ENCODE peak calls at places on chromosomes 4 and X, in nine cellular contexts. I, F, G, S, Z, Q, Y, X and C are unnamed samples.
A peak's percentile ranks its signal among the peaks of the same experiment; 100 is the strongest.

GRCh38 chr4:153233761-153234371 is 29.6 kb downstream of the TRIM2 start:
- DNase-seq in I (peak; percentile 33), F (no peak), G (no peak), S (no peak), Z (no peak), Q (no peak), Y (peak; percentile 81), X (no peak), C (no peak)

GRCh38 chr4:14151099-14151498 is 523.6 kb upstream of the BOD1L1 start:
- DNase-seq in I (no peak), F (no peak), G (no peak), S (no peak), Z (no peak), Q (no peak), Y (no peak), X (no peak), C (no peak)

GRCh38 chrX:54920610-54921426 is at the start of gene TRO:
- DNase-seq in I (peak; percentile 58), F (no peak), G (no peak), S (no peak), Z (no peak), Q (no peak), Y (no peak), X (no peak), C (no peak)

GRCh38 chrX:148080593-148080992 is 99.5 kb downstream of the FMR1NB start:
- DNase-seq in I (no peak), F (no peak), G (no peak), S (no peak), Z (no peak), Q (no peak), Y (no peak), X (no peak), C (no peak)

GRCh38 chr4:38154681-38155588 is 194.7 kb downstream of the PTTG2 start:
- DNase-seq in I (no peak), F (no peak), G (no peak), S (no peak), Z (no peak), Q (no peak), Y (no peak), X (no peak), C (no peak)

GRCh38 chr4:62644372-62644771 is 1444.2 kb downstream of the ADGRL3 start:
- DNase-seq in I (peak; percentile 59), F (no peak), G (no peak), S (no peak), Z (no peak), Q (no peak), Y (peak; percentile 12), X (no peak), C (no peak)

GRCh38 chr4:78659264-78659663 is 107.7 kb downstream of the ANXA3 start:
- DNase-seq in I (no peak), F (no peak), G (no peak), S (no peak), Z (no peak), Q (no peak), Y (no peak), X (no peak), C (no peak)

GRCh38 chrX:72630185-72630584 is 57.5 kb upstream of the HDAC8 start:
- DNase-seq in I (no peak), F (no peak), G (no peak), S (no peak), Z (no peak), Q (no peak), Y (no peak), X (no peak), C (no peak)

GRCh38 chr4:174256277-174256713 is 27.2 kb downstream of the FBXO8 start:
- DNase-seq in I (no peak), F (no peak), G (no peak), S (no peak), Z (no peak), Q (no peak), Y (no peak), X (no peak), C (no peak)

GRCh38 chr4:143424276-143424675 is 87.6 kb downstream of the GAB1 start:
- DNase-seq in I (no peak), F (no peak), G (no peak), S (no peak), Z (no peak), Q (no peak), Y (no peak), X (no peak), C (no peak)

GRCh38 chr4:154911097-154911496 is 130.0 kb downstream of the RBM46 start:
- DNase-seq in I (peak; percentile 25), F (no peak), G (no peak), S (no peak), Z (no peak), Q (no peak), Y (no peak), X (no peak), C (no peak)

GRCh38 chr4:2412885-2413716 is 5.3 kb downstream of the ZFYVE28 start:
- DNase-seq in I (peak; percentile 96), F (peak; percentile 86), G (peak; percentile 86), S (peak; percentile 92), Z (peak; percentile 61), Q (peak; percentile 55), Y (peak; percentile 86), X (peak; percentile 81), C (peak; percentile 80)

GRCh38 chr4:140343303-140343702 is 30.1 kb upstream of the SCOC start:
- DNase-seq in I (peak; percentile 8), F (no peak), G (no peak), S (no peak), Z (no peak), Q (no peak), Y (no peak), X (no peak), C (no peak)

GRCh38 chrX:29826651-29827206 is 388.6 kb upstream of the MAGEB2 start:
- DNase-seq in I (no peak), F (no peak), G (no peak), S (no peak), Z (no peak), Q (no peak), Y (no peak), X (no peak), C (no peak)